ENCODE peak calls at places on chromosome 17, in four cellular contexts. One of them, this sample, is unnamed.

GRCh38 chr17:32298298-32298697 is 32.7 kb downstream of the RHBDL3 start:
- DNase-seq in transverse colon: no peak
- DNase-seq in lower leg skin: no peak
- DNase-seq in heart left ventricle: no peak
- DNase-seq in this sample: no peak

GRCh38 chr17:36749493-36749892 is 148.1 kb downstream of the MRM1 start:
- DNase-seq in transverse colon: no peak
- DNase-seq in lower leg skin: no peak
- DNase-seq in heart left ventricle: no peak
- DNase-seq in this sample: no peak

GRCh38 chr17:3827124-3827773 is 18.8 kb downstream of the NCBP3 start:
- DNase-seq in transverse colon: peak
- DNase-seq in lower leg skin: no peak
- DNase-seq in heart left ventricle: no peak
- DNase-seq in this sample: no peak

GRCh38 chr17:22217135-22217534 is 524.8 kb downstream of the KCNJ18 start:
- DNase-seq in transverse colon: no peak
- DNase-seq in lower leg skin: no peak
- DNase-seq in heart left ventricle: no peak
- DNase-seq in this sample: no peak

GRCh38 chr17:3959295-3959899 is 4.8 kb downstream of the ATP2A3 start:
- DNase-seq in transverse colon: peak
- DNase-seq in lower leg skin: no peak
- DNase-seq in heart left ventricle: no peak
- DNase-seq in this sample: peak

GRCh38 chr17:14621826-14622621 is 321.1 kb downstream of the HS3ST3B1 start:
- DNase-seq in transverse colon: no peak
- DNase-seq in lower leg skin: no peak
- DNase-seq in heart left ventricle: no peak
- DNase-seq in this sample: no peak

GRCh38 chr17:12078791-12079190 is 58.1 kb downstream of the MAP2K4 start:
- DNase-seq in transverse colon: no peak
- DNase-seq in lower leg skin: no peak
- DNase-seq in heart left ventricle: no peak
- DNase-seq in this sample: peak

GRCh38 chr17:66619196-66619595 is 215.7 kb upstream of the CACNG5 start:
- DNase-seq in transverse colon: no peak
- DNase-seq in lower leg skin: no peak
- DNase-seq in heart left ventricle: no peak
- DNase-seq in this sample: no peak

GRCh38 chr17:44345497-44346026 is 460 bp downstream of the GRN start:
- DNase-seq in transverse colon: peak
- DNase-seq in lower leg skin: no peak
- DNase-seq in heart left ventricle: no peak
- DNase-seq in this sample: no peak

GRCh38 chr17:55909776-55910175 is 158.9 kb downstream of the PCTP start:
- DNase-seq in transverse colon: no peak
- DNase-seq in lower leg skin: no peak
- DNase-seq in heart left ventricle: no peak
- DNase-seq in this sample: no peak

GRCh38 chr17:17751489-17751995 is 70.3 kb downstream of the RAI1 start:
- DNase-seq in transverse colon: no peak
- DNase-seq in lower leg skin: no peak
- DNase-seq in heart left ventricle: no peak
- DNase-seq in this sample: no peak

GRCh38 chr17:10276436-10276835 is 78.0 kb upstream of the GAS7 start:
- DNase-seq in transverse colon: no peak
- DNase-seq in lower leg skin: no peak
- DNase-seq in heart left ventricle: no peak
- DNase-seq in this sample: no peak

GRCh38 chr17:40243756-40244155 is 24.7 kb downstream of the WIPF2 start:
- DNase-seq in transverse colon: no peak
- DNase-seq in lower leg skin: no peak
- DNase-seq in heart left ventricle: no peak
- DNase-seq in this sample: no peak

GRCh38 chr17:77281904-77282367 is 141.2 kb downstream of the SEC14L1 start:
- DNase-seq in transverse colon: peak
- DNase-seq in lower leg skin: no peak
- DNase-seq in heart left ventricle: no peak
- DNase-seq in this sample: no peak

GRCh38 chr17:13862341-13862740 is 207.0 kb upstream of the COX10 start:
- DNase-seq in transverse colon: no peak
- DNase-seq in lower leg skin: no peak
- DNase-seq in heart left ventricle: no peak
- DNase-seq in this sample: no peak

GRCh38 chr17:60604686-60605334 is 4.8 kb downstream of the PPM1D start:
- DNase-seq in transverse colon: no peak
- DNase-seq in lower leg skin: no peak
- DNase-seq in heart left ventricle: peak
- DNase-seq in this sample: peak

GRCh38 chr17:37098910-37099664 is 150.3 kb downstream of the AATF start:
- DNase-seq in transverse colon: no peak
- DNase-seq in lower leg skin: no peak
- DNase-seq in heart left ventricle: no peak
- DNase-seq in this sample: no peak

GRCh38 chr17:61065263-61065773 is 334.3 kb upstream of the TBX2 start:
- DNase-seq in transverse colon: no peak
- DNase-seq in lower leg skin: no peak
- DNase-seq in heart left ventricle: no peak
- DNase-seq in this sample: peak

GRCh38 chr17:50807014-50807413 is 28.4 kb upstream of the WFIKKN2 start:
- DNase-seq in transverse colon: no peak
- DNase-seq in lower leg skin: no peak
- DNase-seq in heart left ventricle: no peak
- DNase-seq in this sample: no peak

GRCh38 chr17:17663160-17664072 is 17.8 kb upstream of the RAI1 start:
- DNase-seq in transverse colon: peak
- DNase-seq in lower leg skin: no peak
- DNase-seq in heart left ventricle: peak
- DNase-seq in this sample: peak

GRCh38 chr17:41647940-41648410 is 23.6 kb upstream of the KRT17 start:
- DNase-seq in transverse colon: peak
- DNase-seq in lower leg skin: peak
- DNase-seq in heart left ventricle: peak
- DNase-seq in this sample: peak

GRCh38 chr17:32813021-32813420 is 63.9 kb downstream of the MYO1D start:
- DNase-seq in transverse colon: no peak
- DNase-seq in lower leg skin: no peak
- DNase-seq in heart left ventricle: no peak
- DNase-seq in this sample: no peak

GRCh38 chr17:72719582-72720493 is 372.6 kb downstream of the SLC39A11 start:
- DNase-seq in transverse colon: peak
- DNase-seq in lower leg skin: no peak
- DNase-seq in heart left ventricle: no peak
- DNase-seq in this sample: peak

DNA sequence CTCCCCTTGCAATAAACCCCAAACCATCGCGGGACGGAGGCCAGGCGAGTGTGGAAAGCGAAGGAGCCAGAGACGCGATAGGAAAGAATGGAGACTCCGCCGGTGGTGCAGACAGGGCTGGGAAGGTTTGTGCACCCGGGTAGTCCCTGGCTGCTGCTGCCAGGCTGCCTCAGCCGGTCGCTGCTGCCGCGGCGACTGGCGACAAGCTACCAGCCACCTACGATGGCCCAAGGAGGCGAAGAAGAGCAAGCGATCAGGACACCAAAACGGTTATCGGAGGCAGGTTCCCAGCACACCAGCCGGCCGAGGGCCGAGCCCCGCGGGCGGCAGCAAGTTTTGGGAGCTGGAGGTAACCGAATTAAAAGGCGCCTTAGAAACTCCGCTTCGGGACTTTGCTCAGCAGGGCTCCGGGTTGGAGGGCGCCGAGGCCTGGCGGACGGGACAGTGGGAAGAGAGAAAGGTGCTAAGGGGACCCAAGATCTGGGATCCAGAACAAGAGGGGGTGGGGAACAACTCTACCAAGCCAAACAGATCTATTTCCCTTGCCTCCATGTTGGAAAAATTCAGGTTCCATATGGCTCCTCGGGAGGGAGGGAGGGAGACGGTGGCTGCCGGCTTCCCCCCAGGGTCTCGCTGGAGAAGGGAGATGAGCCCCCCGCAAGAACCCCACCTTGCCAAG is 9.6 kb upstream of the HOXB2 start:
- DNase-seq in transverse colon: no peak
- DNase-seq in lower leg skin: no peak
- DNase-seq in heart left ventricle: no peak
- DNase-seq in this sample: no peak
- TF ChIP-seq POLR2A in transverse colon: no peak
- TF ChIP-seq POLR2A in lower leg skin: no peak
- TF ChIP-seq POLR2A in heart left ventricle: no peak
- TF ChIP-seq POLR2A in this sample: no peak

DNA sequence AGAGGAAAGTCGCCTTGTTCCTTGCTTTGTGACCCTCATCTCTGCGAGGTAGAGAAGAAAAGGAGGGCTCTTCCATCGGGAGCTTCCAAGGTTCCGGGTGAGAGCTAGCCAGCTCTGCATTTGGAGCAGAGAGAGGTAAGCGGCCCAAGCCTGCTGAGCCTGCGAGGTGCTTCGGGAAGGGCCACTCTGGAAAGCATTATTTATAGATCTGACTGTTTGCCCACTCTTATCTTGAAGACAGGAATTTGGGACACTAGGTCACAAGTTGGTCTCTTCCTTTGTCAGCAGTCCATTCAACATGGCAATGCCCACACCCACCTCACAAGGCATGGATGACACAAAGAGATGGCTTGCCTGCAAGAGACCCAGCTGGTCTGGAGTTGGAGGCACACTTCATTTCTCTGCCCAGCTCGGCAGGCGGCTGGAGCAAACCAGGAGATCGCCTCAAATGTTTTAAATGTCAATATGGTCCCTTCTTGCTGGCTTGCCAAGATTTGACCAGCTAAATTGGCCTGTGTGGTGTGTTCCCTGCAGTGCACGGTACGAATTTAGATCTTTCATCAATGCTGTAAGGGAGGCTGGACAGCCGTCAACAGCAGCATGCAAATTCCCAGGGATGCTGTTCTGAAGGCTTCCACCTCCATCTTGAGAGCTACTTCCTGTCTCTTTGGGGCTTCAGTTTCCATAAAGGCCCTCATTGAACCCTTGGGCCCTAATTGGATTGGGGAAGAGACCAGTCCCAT is 19.5 kb downstream of the CBX4 start:
- DNase-seq in transverse colon: no peak
- DNase-seq in lower leg skin: no peak
- DNase-seq in heart left ventricle: no peak
- DNase-seq in this sample: no peak
- TF ChIP-seq POLR2A in transverse colon: no peak
- TF ChIP-seq POLR2A in lower leg skin: no peak
- TF ChIP-seq POLR2A in heart left ventricle: no peak
- TF ChIP-seq POLR2A in this sample: no peak

DNA sequence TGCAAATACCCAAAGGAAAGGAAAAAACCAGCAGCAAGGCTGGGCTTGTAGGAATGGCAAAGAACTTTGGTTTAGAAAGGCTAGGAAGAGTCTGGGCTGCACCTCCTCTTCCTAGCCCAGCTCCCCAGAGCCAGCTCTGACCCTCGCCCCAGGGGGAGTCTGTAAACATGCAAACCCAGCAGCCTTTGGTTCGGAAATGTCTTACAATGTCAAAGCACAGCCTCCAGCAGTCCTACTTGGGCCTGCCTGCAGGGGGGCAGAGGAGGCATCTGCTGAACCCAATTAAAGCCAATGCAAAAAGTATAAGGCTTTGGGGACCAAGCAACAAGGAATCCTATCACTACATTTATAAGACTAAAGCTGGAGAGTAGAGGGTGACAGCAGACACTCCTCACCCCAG is 5.0 kb upstream of the FTSJ3 start:
- DNase-seq in transverse colon: no peak
- DNase-seq in lower leg skin: no peak
- DNase-seq in heart left ventricle: no peak
- DNase-seq in this sample: no peak
- TF ChIP-seq POLR2A in transverse colon: no peak
- TF ChIP-seq POLR2A in lower leg skin: no peak
- TF ChIP-seq POLR2A in heart left ventricle: no peak
- TF ChIP-seq POLR2A in this sample: no peak

GRCh38 chr17:1658100-1658499 is 8.4 kb upstream of the RILP start:
- DNase-seq in transverse colon: no peak
- DNase-seq in lower leg skin: no peak
- DNase-seq in heart left ventricle: no peak
- DNase-seq in this sample: no peak
- TF ChIP-seq POLR2A in transverse colon: no peak
- TF ChIP-seq POLR2A in lower leg skin: no peak
- TF ChIP-seq POLR2A in heart left ventricle: no peak
- TF ChIP-seq POLR2A in this sample: no peak

GRCh38 chr17:7041607-7042506 is 2.0 kb downstream of the SLC16A11 start:
- DNase-seq in transverse colon: no peak
- DNase-seq in lower leg skin: no peak
- DNase-seq in heart left ventricle: no peak
- DNase-seq in this sample: no peak
- TF ChIP-seq POLR2A in transverse colon: no peak
- TF ChIP-seq POLR2A in lower leg skin: no peak
- TF ChIP-seq POLR2A in heart left ventricle: no peak
- TF ChIP-seq POLR2A in this sample: no peak

This sample was measured in H54.